ENCODE peak calls at places on chromosomes 5 and 9, in ten cellular contexts. L is lower lobe of right lung, P is GM13977, M is gastrocnemius medialis, G is lower leg skin, N is OCI-LY7, C is mammary epithelial cell, J is pancreas, X is GM23338, Y is brain microvascular endothelial cell. F is an unnamed sample.

GRCh38 chr5:55966284-55966683 is 28.5 kb downstream of the IL6ST start:
- DNase-seq in G (no peak), J (no peak), C (peak; percentile 60), Y (no peak), M (no peak), X (no peak), N (no peak), P (no peak), L (no peak), F (no peak)

GRCh38 chr9:15936316-15936869 is 383.6 kb downstream of the CCDC171 start:
- DNase-seq in P (no peak), Y (peak; percentile 47), N (no peak), M (no peak), G (no peak), J (no peak), C (no peak), L (no peak), X (no peak), F (no peak)

GRCh38 chr5:159906957-159907356 is 9.3 kb upstream of the ADRA1B start:
- DNase-seq in L (no peak), M (no peak), Y (no peak), X (no peak), N (no peak), J (no peak), P (no peak), C (no peak), G (no peak), F (no peak)

GRCh38 chr5:34959323-34959722 is 30.0 kb downstream of the DNAJC21 start:
- DNase-seq in C (peak; percentile 74), Y (peak; percentile 42), P (peak; percentile 61), G (no peak), X (no peak), M (no peak), L (no peak), J (no peak), N (no peak), F (peak; percentile 53)

GRCh38 chr5:81904861-81905260 is 67.0 kb upstream of the ATG10 start:
- DNase-seq in C (no peak), J (no peak), G (no peak), N (no peak), M (no peak), L (no peak), Y (no peak), P (no peak), X (no peak), F (no peak)

GRCh38 chr9:115198018-115198417 is 80.1 kb upstream of the TNC start:
- DNase-seq in C (peak; percentile 72), N (no peak), X (no peak), J (no peak), L (peak; percentile 39), G (peak; percentile 45), Y (peak; percentile 74), P (no peak), M (peak; percentile 8), F (no peak)

GRCh38 chr5:58136416-58136815 is 323.5 kb downstream of the PLK2 start:
- DNase-seq in M (no peak), X (no peak), G (no peak), C (no peak), J (no peak), P (no peak), N (no peak), Y (no peak), L (no peak), F (no peak)

GRCh38 chr5:143241892-143242291 is 161.6 kb downstream of the NR3C1 start:
- DNase-seq in M (no peak), L (no peak), X (no peak), C (peak; percentile 76), Y (no peak), J (no peak), P (no peak), N (no peak), G (no peak), F (no peak)

DNA sequence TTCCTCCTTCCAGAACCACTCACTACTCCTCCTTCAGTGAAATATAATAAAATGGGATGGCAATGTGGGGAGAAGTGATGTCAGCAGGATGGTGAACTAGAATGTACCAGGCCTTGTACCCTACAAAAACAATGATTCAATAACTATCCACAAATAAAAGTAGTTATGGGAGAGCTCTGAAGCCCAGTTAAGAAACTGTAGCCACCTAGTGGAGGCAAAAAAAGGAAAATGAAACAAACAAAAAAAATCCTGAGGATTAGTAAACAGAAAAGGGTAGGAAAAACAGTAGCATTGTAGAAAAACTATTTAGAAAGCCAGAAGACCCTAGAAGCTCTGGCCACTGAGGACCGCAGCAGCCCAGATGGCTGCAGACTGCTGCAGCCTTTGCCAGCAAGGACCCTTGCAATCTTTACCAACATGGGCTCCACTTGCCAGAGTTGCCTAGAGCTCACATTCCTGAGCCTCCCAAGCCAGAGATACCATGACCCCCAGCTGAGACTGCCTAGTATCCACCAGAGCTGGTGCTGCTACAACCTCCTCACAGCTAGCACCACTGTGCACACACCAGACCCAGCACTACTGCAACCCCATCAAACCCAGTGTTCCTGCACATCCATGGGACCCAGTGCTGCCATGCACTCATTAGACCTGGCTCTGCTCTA is 259.7 kb upstream of the MSX2 start:
- DNase-seq in M (no peak), P (no peak), Y (no peak), J (no peak), L (no peak), C (no peak), N (no peak), X (peak; percentile 39), G (no peak), F (no peak)
- TF ChIP-seq CTCF in M (no peak), P (no peak), Y (no peak), J (no peak), L (no peak), C (peak; percentile 38), N (peak; percentile 27), X (no peak), G (no peak), F (no peak)

DNA sequence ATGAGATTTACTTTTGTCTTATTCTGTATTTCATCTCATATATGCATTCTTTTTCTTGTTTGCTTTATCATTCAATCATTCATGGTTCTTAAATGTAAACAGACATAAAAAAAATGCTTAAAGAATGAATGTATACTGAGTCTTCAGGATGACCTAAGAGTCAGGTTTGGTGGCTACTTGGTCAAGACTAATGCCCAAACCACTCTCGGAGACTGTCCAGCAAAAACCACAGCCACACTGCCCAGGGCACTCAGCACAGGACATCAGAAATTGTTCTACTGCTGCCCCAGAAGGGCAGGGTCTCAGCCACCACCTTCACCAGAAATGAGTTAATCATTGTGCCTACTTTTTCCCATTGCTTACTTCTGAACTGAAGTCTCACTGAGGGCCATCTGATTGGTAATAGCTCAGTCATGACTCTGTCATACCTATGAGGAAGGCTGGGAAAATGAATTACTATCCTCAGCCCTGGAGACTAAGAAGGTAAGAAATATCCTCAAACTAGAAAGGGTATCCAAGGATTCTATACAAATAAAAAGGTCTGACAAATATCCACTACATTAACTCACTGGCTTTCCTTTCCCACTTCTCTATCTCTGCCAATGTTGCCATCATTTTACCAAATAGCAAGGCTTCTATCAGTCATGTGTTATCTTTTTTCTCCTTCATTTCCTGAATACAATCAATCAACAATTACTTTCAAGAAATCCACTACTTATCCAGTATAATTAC is 236.1 kb downstream of the CETN3 start:
- DNase-seq in J (no peak), X (no peak), L (no peak), N (no peak), G (no peak), Y (no peak), C (no peak), M (no peak), P (no peak), F (no peak)
- TF ChIP-seq CTCF in J (no peak), X (no peak), L (no peak), N (no peak), G (no peak), Y (no peak), C (no peak), M (no peak), P (no peak), F (no peak)

GRCh38 chr9:2821855-2822254 is 22.0 kb downstream of the PUM3 start:
- DNase-seq in X (no peak), L (no peak), P (no peak), M (no peak), N (no peak), C (no peak), Y (no peak), G (no peak), J (no peak), F (no peak)

GRCh38 chr9:2826291-2826690 is 17.6 kb downstream of the PUM3 start:
- DNase-seq in P (no peak), M (no peak), G (no peak), C (no peak), X (no peak), Y (no peak), N (no peak), J (no peak), L (no peak), F (no peak)

GRCh38 chr9:2819165-2819564 is 24.7 kb downstream of the PUM3 start:
- DNase-seq in P (no peak), C (no peak), X (no peak), L (no peak), J (no peak), Y (no peak), N (no peak), M (no peak), G (no peak), F (no peak)

GRCh38 chr9:2824054-2824453 is 19.8 kb downstream of the PUM3 start:
- DNase-seq in Y (no peak), C (no peak), G (no peak), X (no peak), N (no peak), J (no peak), M (no peak), L (no peak), P (no peak), F (no peak)

GRCh38 chr9:2824564-2824963 is 19.3 kb downstream of the PUM3 start:
- DNase-seq in G (no peak), J (no peak), L (no peak), N (no peak), Y (no peak), C (no peak), M (no peak), P (no peak), X (peak; percentile 77), F (no peak)
- TF ChIP-seq CTCF in G (no peak), J (no peak), L (no peak), N (peak; percentile 41), Y (peak; percentile 55), C (peak; percentile 28), M (no peak), P (no peak), X (peak; percentile 84), F (no peak)

DNA sequence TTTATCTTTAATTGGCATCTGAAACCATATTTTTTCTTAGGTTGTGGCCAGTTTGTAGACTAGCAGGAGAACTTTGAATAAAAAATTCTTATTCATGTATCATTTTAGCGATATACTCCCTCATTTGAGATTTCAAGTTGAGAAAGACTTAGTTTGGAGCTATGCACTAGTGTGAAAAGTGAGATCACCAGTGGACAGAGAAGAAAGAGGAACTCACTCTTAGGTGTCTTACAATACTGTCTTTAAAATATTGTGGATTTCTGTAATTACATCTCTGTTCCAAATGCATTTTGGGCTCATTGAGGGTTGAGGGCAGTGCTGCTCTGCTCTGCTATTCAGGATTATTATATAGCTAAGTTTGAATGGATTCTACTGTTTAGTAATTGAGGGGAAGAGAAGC is 54.7 kb downstream of the NAA35 start:
- DNase-seq in G (no peak), M (no peak), Y (no peak), C (no peak), L (no peak), J (no peak), P (no peak), N (no peak), X (no peak), F (no peak)
- TF ChIP-seq CTCF in G (no peak), M (no peak), Y (no peak), C (no peak), L (no peak), J (no peak), P (no peak), N (no peak), X (no peak), F (no peak)

F was measured in GM13976.